ENCODE peak calls at places on chromosomes 12 and 14, in ten cellular contexts. C is ovary, O is RWPE1, S is brain microvascular endothelial cell, W is spleen, I is pancreas, G is uterus, T is SK-N-SH, E is IMR-90, X is aorta. B is an unnamed sample.

GRCh38 chr14:22952418-22952817 is 4.5 kb downstream of the HAUS4 start:
- DNase-seq in C (no peak), O (no peak), S (no peak), W (no peak), I (no peak), G (no peak), T (no peak), E (no peak), X (no peak), B (no peak)

GRCh38 chr12:52824741-52825410 is 9.2 kb downstream of the KRT79 start:
- DNase-seq in C (no peak), O (no peak), S (no peak), W (peak), I (no peak), G (no peak), T (no peak), E (no peak), X (peak), B (no peak)

GRCh38 chr12:82818276-82819035 is 131.8 kb downstream of the TMTC2 start:
- DNase-seq in C (no peak), O (no peak), S (no peak), W (no peak), I (no peak), G (no peak), T (no peak), E (peak), X (no peak), B (no peak)

GRCh38 chr14:77205566-77205965 is 24.0 kb downstream of the TMEM63C start:
- DNase-seq in C (no peak), O (no peak), S (no peak), W (no peak), I (no peak), G (no peak), T (no peak), E (no peak), X (no peak), B (no peak)

GRCh38 chr14:21015312-21015711 is 9.5 kb downstream of the NDRG2 start:
- DNase-seq in C (no peak), O (no peak), S (no peak), W (no peak), I (no peak), G (no peak), T (no peak), E (no peak), X (no peak), B (no peak)

GRCh38 chr12:34391771-34392581 is 369.7 kb downstream of the ALG10 start:
- DNase-seq in C (no peak), O (no peak), S (no peak), W (peak), I (no peak), G (no peak), T (no peak), E (no peak), X (peak), B (no peak)

GRCh38 chr12:8823565-8824300 is 1.3 kb downstream of the A2ML1 start:
- DNase-seq in C (peak), O (no peak), S (no peak), W (no peak), I (no peak), G (peak), T (peak), E (peak), X (no peak), B (peak)

GRCh38 chr12:58408516-58408915 is 467.1 kb downstream of the ATP23 start:
- DNase-seq in C (no peak), O (no peak), S (no peak), W (no peak), I (no peak), G (peak), T (no peak), E (peak), X (no peak), B (peak)

GRCh38 chr12:55659486-55660385 is 23.0 kb downstream of the OR10P1 start:
- DNase-seq in C (peak), O (no peak), S (peak), W (no peak), I (no peak), G (peak), T (peak), E (peak), X (no peak), B (no peak)

GRCh38 chr14:105337966-105338365 is 23.4 kb downstream of the PACS2 start:
- DNase-seq in C (no peak), O (no peak), S (no peak), W (peak), I (no peak), G (no peak), T (no peak), E (no peak), X (peak), B (no peak)

GRCh38 chr12:45426294-45426693 is 210.4 kb downstream of the ANO6 start:
- DNase-seq in C (no peak), O (no peak), S (no peak), W (no peak), I (no peak), G (no peak), T (no peak), E (no peak), X (no peak), B (no peak)

GRCh38 chr12:91975891-91976290 is 169.8 kb downstream of the BTG1 start:
- DNase-seq in C (no peak), O (no peak), S (no peak), W (no peak), I (no peak), G (no peak), T (no peak), E (peak), X (no peak), B (no peak)

GRCh38 chr14:64298773-64299172 is 4.6 kb upstream of the ESR2 start:
- DNase-seq in C (no peak), O (no peak), S (no peak), W (no peak), I (no peak), G (no peak), T (no peak), E (no peak), X (no peak), B (no peak)

GRCh38 chr12:14272954-14273910 is 92.2 kb upstream of the ATF7IP start:
- DNase-seq in C (no peak), O (peak), S (no peak), W (no peak), I (no peak), G (no peak), T (no peak), E (peak), X (no peak), B (peak)

GRCh38 chr14:76780360-76780759 is 19.1 kb downstream of the VASH1 start:
- DNase-seq in C (no peak), O (no peak), S (no peak), W (peak), I (no peak), G (no peak), T (no peak), E (no peak), X (no peak), B (no peak)

GRCh38 chr12:64452559-64453329 is 824 bp downstream of the TBK1 start:
- DNase-seq in C (no peak), O (peak), S (peak), W (no peak), I (peak), G (no peak), T (peak), E (peak), X (no peak), B (peak)

GRCh38 chr14:90500665-90501370 is 104.0 kb downstream of the CALM1 start:
- DNase-seq in C (no peak), O (no peak), S (no peak), W (peak), I (no peak), G (no peak), T (peak), E (no peak), X (no peak), B (no peak)
- H3K27ac ChIP-seq in C (no peak), O (no peak), S (no peak), W (no peak), I (no peak), G (no peak), T (no peak), E (no peak), X (no peak), B (no peak)

GRCh38 chr12:77382096-77382742 is 316.9 kb upstream of the E2F7 start:
- DNase-seq in C (no peak), O (no peak), S (no peak), W (no peak), I (no peak), G (no peak), T (no peak), E (no peak), X (no peak), B (no peak)
- H3K27ac ChIP-seq in C (no peak), O (no peak), S (no peak), W (no peak), I (no peak), G (no peak), T (no peak), E (no peak), X (no peak), B (no peak)

GRCh38 chr14:90567991-90568390 is 171.2 kb downstream of the CALM1 start:
- DNase-seq in C (no peak), O (no peak), S (no peak), W (peak), I (no peak), G (no peak), T (no peak), E (no peak), X (peak), B (no peak)

GRCh38 chr14:90567191-90567590 is 170.4 kb downstream of the CALM1 start:
- DNase-seq in C (no peak), O (no peak), S (no peak), W (no peak), I (no peak), G (no peak), T (no peak), E (no peak), X (no peak), B (no peak)

GRCh38 chr14:90569606-90570462 is 173.0 kb downstream of the CALM1 start:
- DNase-seq in C (no peak), O (no peak), S (no peak), W (peak), I (no peak), G (no peak), T (no peak), E (no peak), X (no peak), B (no peak)

GRCh38 chr14:90569201-90569600 is 172.4 kb downstream of the CALM1 start:
- DNase-seq in C (no peak), O (no peak), S (no peak), W (no peak), I (no peak), G (no peak), T (no peak), E (no peak), X (no peak), B (no peak)

DNA sequence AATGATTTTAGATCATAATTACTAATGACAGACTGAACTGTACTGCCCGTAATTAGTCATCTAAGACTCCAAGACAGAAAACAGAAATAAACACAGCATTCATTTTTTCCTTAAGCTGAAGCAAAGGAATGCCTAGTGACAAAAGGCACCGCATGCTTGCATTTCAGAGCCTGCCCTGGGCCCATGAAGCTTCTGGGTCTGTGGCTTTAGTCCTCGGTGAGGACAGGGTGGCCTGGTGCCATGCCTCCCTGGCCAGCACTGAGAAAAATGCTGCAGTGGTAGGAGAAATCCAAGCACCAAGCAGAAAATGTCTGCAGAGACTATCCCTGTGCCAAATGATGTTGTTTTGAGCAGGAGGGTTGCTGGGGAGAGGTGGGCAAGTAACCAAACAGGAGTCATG is 171.6 kb downstream of the CALM1 start:
- DNase-seq in C (no peak), O (no peak), S (no peak), W (no peak), I (no peak), G (no peak), T (no peak), E (no peak), X (peak), B (no peak)
- H3K27ac ChIP-seq in C (no peak), O (no peak), S (no peak), W (peak), I (no peak), G (no peak), T (no peak), E (no peak), X (peak), B (no peak)

GRCh38 chr12:51028126-51028810 is 2.1 kb upstream of the SLC11A2 start:
- DNase-seq in C (no peak), O (no peak), S (peak), W (no peak), I (no peak), G (no peak), T (no peak), E (peak), X (no peak), B (peak)

GRCh38 chr12:51033457-51034089 is 7.4 kb upstream of the SLC11A2 start:
- DNase-seq in C (no peak), O (no peak), S (no peak), W (no peak), I (no peak), G (no peak), T (no peak), E (no peak), X (no peak), B (no peak)

GRCh38 chr12:51028811-51029146 is 2.6 kb upstream of the SLC11A2 start:
- DNase-seq in C (no peak), O (no peak), S (no peak), W (no peak), I (no peak), G (no peak), T (no peak), E (no peak), X (no peak), B (no peak)

GRCh38 chr12:51036165-51036765 is 10.1 kb upstream of the SLC11A2 start:
- DNase-seq in C (no peak), O (no peak), S (no peak), W (no peak), I (no peak), G (no peak), T (no peak), E (no peak), X (no peak), B (no peak)

DNA sequence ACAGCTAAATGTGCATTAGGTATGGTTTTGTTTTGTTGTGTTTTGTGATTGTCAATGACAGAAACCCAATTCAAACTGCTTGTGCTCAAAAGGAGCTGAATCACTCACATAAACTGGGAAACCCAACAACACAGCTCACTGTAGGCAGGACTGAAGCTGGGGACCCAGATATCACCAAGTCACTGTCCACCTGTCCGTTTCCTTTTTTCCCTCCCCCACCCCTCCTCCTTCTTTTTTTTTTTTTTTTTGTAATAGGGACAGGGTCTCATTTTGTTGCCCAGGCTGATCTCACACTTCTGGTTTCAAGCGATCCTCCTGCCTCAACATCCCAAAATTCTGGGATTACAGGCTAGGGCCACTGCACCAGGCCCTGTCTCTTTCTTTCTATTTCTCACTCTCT is 6.9 kb upstream of the SLC11A2 start:
- DNase-seq in C (no peak), O (no peak), S (no peak), W (no peak), I (no peak), G (no peak), T (no peak), E (no peak), X (no peak), B (no peak)
- H3K27ac ChIP-seq in C (no peak), O (no peak), S (no peak), W (no peak), I (no peak), G (no peak), T (no peak), E (no peak), X (no peak), B (no peak)

DNA sequence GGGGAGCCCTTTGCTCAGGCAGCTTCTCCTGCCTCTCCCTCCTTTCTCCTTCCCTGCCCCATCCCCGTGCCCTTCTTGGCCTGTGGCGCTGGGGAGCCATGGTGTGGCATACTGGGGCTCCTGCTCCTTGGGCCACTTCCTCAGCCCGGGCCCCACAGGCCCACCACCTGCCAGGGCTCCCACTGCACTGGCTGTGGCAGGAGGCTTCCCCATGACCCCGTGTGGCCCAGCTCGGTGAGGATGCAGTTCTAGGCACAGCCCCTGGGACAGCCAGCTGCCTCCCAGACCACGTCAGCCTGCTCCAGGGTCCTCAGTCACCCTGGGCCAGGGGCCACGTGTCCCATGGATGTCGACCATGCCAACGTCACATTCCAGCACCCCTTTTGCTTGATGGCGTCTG is 13.0 kb upstream of the AMN start:
- DNase-seq in C (no peak), O (no peak), S (no peak), W (peak), I (no peak), G (no peak), T (peak), E (no peak), X (peak), B (no peak)
- H3K27ac ChIP-seq in C (no peak), O (no peak), S (no peak), W (no peak), I (no peak), G (no peak), T (no peak), E (no peak), X (no peak), B (no peak)

DNA sequence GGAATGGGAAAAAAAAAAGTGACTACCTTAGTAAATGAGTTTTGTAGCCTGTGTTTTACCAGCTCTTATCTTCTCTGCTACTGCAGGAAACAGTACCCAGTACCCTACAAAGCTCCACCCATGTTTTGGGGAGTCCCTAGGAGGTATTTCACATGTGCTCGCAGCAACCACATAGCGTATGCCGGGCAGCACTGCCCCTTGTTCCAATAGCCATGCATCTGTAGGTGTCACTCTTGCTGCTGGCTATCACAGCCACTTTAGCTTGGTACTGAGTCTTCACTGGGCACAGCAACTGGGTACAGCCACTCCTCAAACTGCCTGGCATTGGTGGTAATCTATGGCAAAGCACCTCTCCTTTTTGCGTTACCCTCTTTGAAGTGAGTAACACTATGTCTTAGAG is 2.0 kb upstream of the MDM1 start:
- DNase-seq in C (no peak), O (no peak), S (no peak), W (no peak), I (no peak), G (no peak), T (peak), E (no peak), X (no peak), B (no peak)
- H3K27ac ChIP-seq in C (no peak), O (no peak), S (no peak), W (no peak), I (no peak), G (no peak), T (no peak), E (no peak), X (no peak), B (no peak)

GRCh38 chr12:13165578-13166120 is 30.9 kb upstream of the EMP1 start:
- DNase-seq in C (peak), O (peak), S (peak), W (peak), I (peak), G (peak), T (no peak), E (peak), X (peak), B (peak)
- H3K27ac ChIP-seq in C (no peak), O (peak), S (no peak), W (no peak), I (no peak), G (no peak), T (no peak), E (no peak), X (no peak), B (no peak)

B was measured in prostate gland.